ENCODE peak calls at places on chromosomes 7 and 10, in six cellular contexts. R is body of pancreas; W is CD4-positive, alpha-beta memory T cell; V is aorta; N is CD4-positive, CD25-positive, alpha-beta regulatory T cell; B is thyroid gland. S is an unnamed sample. For H3K4me1, the result is how much of the 10 kb centered on the place peaks cover.

GRCh38 chr7:954330-955238 is at the start of gene ADAP1:
- DNase-seq in R (no peak), W (no peak), V (peak), N (peak), B (peak), S (peak)

GRCh38 chr7:13790611-13791010 is 198.9 kb downstream of the ETV1 start:
- DNase-seq in R (no peak), W (no peak), V (no peak), N (no peak), B (no peak), S (no peak)

GRCh38 chr7:17815318-17815717 is 125.0 kb downstream of the SNX13 start:
- DNase-seq in R (no peak), W (no peak), V (no peak), N (no peak), B (no peak), S (no peak)

GRCh38 chr7:42414961-42415505 is 178.0 kb upstream of the GLI3 start:
- DNase-seq in R (no peak), W (no peak), V (no peak), N (no peak), B (no peak), S (no peak)

GRCh38 chr7:3893789-3894153 is 592.7 kb downstream of the SDK1 start:
- DNase-seq in R (no peak), W (no peak), V (no peak), N (no peak), B (no peak), S (no peak)

GRCh38 chr10:74770400-74770799 is 56.0 kb upstream of the KAT6B start:
- DNase-seq in R (no peak), W (no peak), V (no peak), N (no peak), B (no peak), S (no peak)

GRCh38 chr7:156160811-156161210 is 348.5 kb upstream of the SHH start:
- DNase-seq in R (no peak), W (no peak), V (no peak), N (no peak), B (no peak), S (no peak)

GRCh38 chr7:39621261-39621660 is 2.1 kb upstream of the RALA start:
- DNase-seq in R (no peak), W (no peak), V (no peak), N (no peak), B (no peak), S (no peak)

GRCh38 chr10:128297709-128298457 is 171.7 kb upstream of the MKI67 start:
- DNase-seq in R (no peak), W (no peak), V (no peak), N (no peak), B (no peak), S (no peak)

GRCh38 chr10:60305394-60305892 is 84.2 kb downstream of the ANK3 start:
- DNase-seq in R (no peak), W (no peak), V (no peak), N (no peak), B (no peak), S (no peak)

GRCh38 chr10:43350686-43351085 is 20.8 kb upstream of the FXYD4 start:
- DNase-seq in R (no peak), W (no peak), V (no peak), N (no peak), B (no peak), S (no peak)

GRCh38 chr7:2508327-2509231 is 11.0 kb upstream of the LFNG start:
- DNase-seq in R (no peak), W (peak), V (no peak), N (peak), B (peak), S (peak)

GRCh38 chr10:95438781-95439180 is 122.4 kb downstream of the SORBS1 start:
- DNase-seq in R (no peak), W (no peak), V (no peak), N (no peak), B (no peak), S (no peak)

GRCh38 chr10:115659616-115660015 is 566.5 kb downstream of the ATRNL1 start:
- DNase-seq in R (no peak), W (no peak), V (no peak), N (no peak), B (no peak), S (no peak)

GRCh38 chr10:34505338-34505737 is 309.8 kb downstream of the PARD3 start:
- DNase-seq in R (no peak), W (no peak), V (no peak), N (no peak), B (no peak), S (no peak)

GRCh38 chr10:636016-636730 is 53.3 kb downstream of the DIP2C start:
- DNase-seq in R (no peak), W (no peak), V (no peak), N (no peak), B (no peak), S (no peak)

GRCh38 chr10:101067356-101068083 is 5.7 kb downstream of the KAZALD1 start:
- DNase-seq in R (peak), W (peak), V (peak), N (peak), B (peak), S (peak)

DNA sequence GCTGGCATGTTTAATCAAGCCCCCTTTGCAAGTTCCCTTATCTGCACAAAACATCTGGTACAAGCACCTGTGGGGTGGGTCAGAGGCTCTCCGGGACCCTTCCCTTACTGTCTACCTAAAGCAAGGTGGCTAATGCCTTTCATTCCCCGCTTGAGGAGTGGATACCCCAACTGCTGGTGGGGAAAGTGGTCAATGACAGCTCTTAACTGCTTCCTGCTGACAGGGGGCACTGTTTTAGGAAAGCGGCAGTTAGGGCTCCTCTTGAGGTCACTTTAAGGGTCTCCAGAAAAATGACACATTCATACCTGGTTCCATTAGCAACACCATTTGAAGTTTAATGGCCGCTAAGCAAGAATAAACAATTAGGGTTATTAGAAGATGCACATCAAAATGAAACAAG is 761.8 kb upstream of the PHF14 start:
- DNase-seq in R (no peak), W (no peak), V (no peak), N (no peak), B (no peak), S (no peak)
- H3K4me3 ChIP-seq in R (no peak), W (no peak), V (no peak), N (no peak), B (no peak), S (no peak)

GRCh38 chr10:124062390-124062789 is 31.0 kb downstream of the CHST15 start:
- DNase-seq in R (no peak), W (no peak), V (peak), N (no peak), B (no peak), S (no peak)
- H3K4me1 ChIP-seq in R (under half), W (under half), V (under half), N (under half), B (half or more), S (under half)

GRCh38 chr7:73919694-73920375 is 58.9 kb downstream of the TMEM270 start:
- DNase-seq in R (no peak), W (no peak), V (no peak), N (no peak), B (no peak), S (no peak)
- H3K4me3 ChIP-seq in R (no peak), W (no peak), V (no peak), N (no peak), B (no peak), S (no peak)

DNA sequence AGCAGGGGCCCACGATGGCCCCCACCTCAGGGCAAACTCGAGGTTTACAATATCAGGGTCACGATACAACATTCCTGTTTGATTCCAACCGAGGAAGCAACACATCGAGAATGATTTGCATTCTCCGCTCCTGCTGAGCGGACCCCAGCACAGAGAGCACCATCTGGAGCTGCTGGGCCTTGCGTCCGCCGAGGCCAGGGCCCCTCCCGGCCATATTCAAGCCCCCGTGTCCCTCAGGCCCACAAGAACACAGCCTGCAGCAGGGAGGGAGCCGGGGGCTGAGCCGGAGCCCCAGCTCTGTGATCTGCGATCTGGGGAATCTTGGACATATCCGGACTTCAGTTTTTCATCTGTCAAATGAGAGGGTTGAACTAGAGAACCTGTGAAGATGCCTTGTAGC is 84.2 kb downstream of the PRKAG2 start:
- DNase-seq in R (no peak), W (no peak), V (peak), N (no peak), B (no peak), S (no peak)
- H3K4me1 ChIP-seq in R (under half), W (under half), V (under half), N (under half), B (under half), S (under half)

GRCh38 chr10:132336064-132336746 is 4.2 kb downstream of the LRRC27 start:
- DNase-seq in R (no peak), W (no peak), V (peak), N (no peak), B (no peak), S (peak)

GRCh38 chr10:132334883-132335188 is 2.8 kb downstream of the LRRC27 start:
- DNase-seq in R (no peak), W (no peak), V (no peak), N (no peak), B (no peak), S (no peak)

GRCh38 chr10:132335189-132336063 is 3.4 kb downstream of the LRRC27 start:
- DNase-seq in R (no peak), W (no peak), V (peak), N (no peak), B (no peak), S (peak)

GRCh38 chr10:132338876-132339275 is 6.9 kb downstream of the LRRC27 start:
- DNase-seq in R (no peak), W (no peak), V (peak), N (no peak), B (no peak), S (no peak)

GRCh38 chr10:132337019-132337418 is 5.0 kb downstream of the LRRC27 start:
- DNase-seq in R (no peak), W (no peak), V (peak), N (peak), B (no peak), S (no peak)
- H3K4me3 ChIP-seq in R (no peak), W (peak), V (no peak), N (peak), B (no peak), S (peak)